ENCODE peak calls at places on chromosomes 12 and 14, in six cellular contexts. One of them, this sample, is unnamed. For H3K36me3, the result is how much of the 10 kb centered on the place peaks cover.

GRCh38 chr14:65414961-65415589 is 2.5 kb downstream of the FUT8 start:
- DNase-seq in hepatocyte: peak
- DNase-seq in PC-3: peak
- DNase-seq in heart left ventricle: no peak
- DNase-seq in psoas muscle: no peak
- DNase-seq in kidney: no peak
- DNase-seq in this sample: peak

GRCh38 chr12:132481345-132481744 is 8.6 kb upstream of the FBRSL1 start:
- DNase-seq in hepatocyte: no peak
- DNase-seq in PC-3: no peak
- DNase-seq in heart left ventricle: no peak
- DNase-seq in psoas muscle: peak
- DNase-seq in kidney: peak
- DNase-seq in this sample: no peak

GRCh38 chr14:40417777-40418401 is 985.7 kb upstream of the FBXO33 start:
- DNase-seq in hepatocyte: peak
- DNase-seq in PC-3: peak
- DNase-seq in heart left ventricle: no peak
- DNase-seq in psoas muscle: no peak
- DNase-seq in kidney: no peak
- DNase-seq in this sample: no peak

GRCh38 chr14:22002860-22003284 is 329.3 kb upstream of the OR4E1 start:
- DNase-seq in hepatocyte: peak
- DNase-seq in PC-3: peak
- DNase-seq in heart left ventricle: no peak
- DNase-seq in psoas muscle: peak
- DNase-seq in kidney: no peak
- DNase-seq in this sample: no peak

GRCh38 chr12:112275211-112275610 is 107.0 kb downstream of the HECTD4 start:
- DNase-seq in hepatocyte: peak
- DNase-seq in PC-3: no peak
- DNase-seq in heart left ventricle: no peak
- DNase-seq in psoas muscle: no peak
- DNase-seq in kidney: no peak
- DNase-seq in this sample: no peak

GRCh38 chr12:12008931-12009611 is 61.7 kb upstream of the BCL2L14 start:
- DNase-seq in hepatocyte: no peak
- DNase-seq in PC-3: peak
- DNase-seq in heart left ventricle: no peak
- DNase-seq in psoas muscle: no peak
- DNase-seq in kidney: no peak
- DNase-seq in this sample: no peak

GRCh38 chr12:106973545-106973944 is 13.4 kb downstream of the MTERF2 start:
- DNase-seq in hepatocyte: no peak
- DNase-seq in PC-3: no peak
- DNase-seq in heart left ventricle: no peak
- DNase-seq in psoas muscle: no peak
- DNase-seq in kidney: no peak
- DNase-seq in this sample: no peak

GRCh38 chr14:65287264-65288131 is 125.0 kb upstream of the FUT8 start:
- DNase-seq in hepatocyte: no peak
- DNase-seq in PC-3: no peak
- DNase-seq in heart left ventricle: peak
- DNase-seq in psoas muscle: no peak
- DNase-seq in kidney: no peak
- DNase-seq in this sample: no peak

GRCh38 chr12:40834321-40834720 is 142.1 kb downstream of the CNTN1 start:
- DNase-seq in hepatocyte: no peak
- DNase-seq in PC-3: no peak
- DNase-seq in heart left ventricle: no peak
- DNase-seq in psoas muscle: no peak
- DNase-seq in kidney: no peak
- DNase-seq in this sample: no peak

GRCh38 chr14:61461808-61462275 is 140.5 kb downstream of the PRKCH start:
- DNase-seq in hepatocyte: peak
- DNase-seq in PC-3: peak
- DNase-seq in heart left ventricle: no peak
- DNase-seq in psoas muscle: no peak
- DNase-seq in kidney: no peak
- DNase-seq in this sample: peak

GRCh38 chr14:93986972-93987371 is 10.1 kb upstream of the CCDC197 start:
- DNase-seq in hepatocyte: no peak
- DNase-seq in PC-3: no peak
- DNase-seq in heart left ventricle: no peak
- DNase-seq in psoas muscle: peak
- DNase-seq in kidney: no peak
- DNase-seq in this sample: peak

GRCh38 chr12:27733052-27733656 is 22.5 kb downstream of the MRPS35 start:
- DNase-seq in hepatocyte: peak
- DNase-seq in PC-3: peak
- DNase-seq in heart left ventricle: no peak
- DNase-seq in psoas muscle: no peak
- DNase-seq in kidney: no peak
- DNase-seq in this sample: no peak

GRCh38 chr14:26190644-26191043 is 407.2 kb downstream of the NOVA1 start:
- DNase-seq in hepatocyte: no peak
- DNase-seq in PC-3: peak
- DNase-seq in heart left ventricle: no peak
- DNase-seq in psoas muscle: no peak
- DNase-seq in kidney: no peak
- DNase-seq in this sample: no peak

GRCh38 chr14:75946785-75947184 is 35.0 kb downstream of the TGFB3 start:
- DNase-seq in hepatocyte: no peak
- DNase-seq in PC-3: no peak
- DNase-seq in heart left ventricle: no peak
- DNase-seq in psoas muscle: no peak
- DNase-seq in kidney: no peak
- DNase-seq in this sample: no peak

GRCh38 chr12:12278899-12279298 is 12.1 kb upstream of the LRP6 start:
- DNase-seq in hepatocyte: no peak
- DNase-seq in PC-3: no peak
- DNase-seq in heart left ventricle: no peak
- DNase-seq in psoas muscle: no peak
- DNase-seq in kidney: no peak
- DNase-seq in this sample: no peak

GRCh38 chr12:47135578-47135977 is 55.8 kb upstream of the AMIGO2 start:
- DNase-seq in hepatocyte: no peak
- DNase-seq in PC-3: no peak
- DNase-seq in heart left ventricle: no peak
- DNase-seq in psoas muscle: no peak
- DNase-seq in kidney: no peak
- DNase-seq in this sample: no peak

GRCh38 chr14:99862111-99862510 is 68.9 kb downstream of the EML1 start:
- DNase-seq in hepatocyte: no peak
- DNase-seq in PC-3: no peak
- DNase-seq in heart left ventricle: no peak
- DNase-seq in psoas muscle: no peak
- DNase-seq in kidney: no peak
- DNase-seq in this sample: no peak

GRCh38 chr12:122133192-122133950 is 40.6 kb downstream of the IL31 start:
- DNase-seq in hepatocyte: no peak
- DNase-seq in PC-3: no peak
- DNase-seq in heart left ventricle: no peak
- DNase-seq in psoas muscle: no peak
- DNase-seq in kidney: no peak
- DNase-seq in this sample: peak

DNA sequence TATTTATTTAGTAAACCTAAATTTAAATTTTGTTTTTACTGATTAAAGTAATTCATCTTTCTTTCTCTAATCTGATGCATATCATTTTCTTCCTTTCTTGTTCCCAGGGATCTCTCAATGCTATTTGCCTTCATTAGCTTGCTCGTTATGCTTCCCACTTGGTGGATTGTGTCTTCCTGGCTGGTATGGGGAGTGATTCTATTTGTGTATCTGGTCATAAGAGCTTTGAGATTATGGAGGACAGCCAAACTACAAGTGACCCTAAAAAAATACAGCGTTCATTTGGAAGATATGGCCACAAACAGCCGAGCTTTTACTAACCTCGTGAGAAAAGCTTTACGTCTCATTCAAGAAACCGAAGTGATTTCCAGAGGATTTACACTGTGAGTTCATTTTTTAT is 48.6 kb downstream of the VEZT start:
- DNase-seq in hepatocyte: no peak
- DNase-seq in PC-3: no peak
- DNase-seq in heart left ventricle: no peak
- DNase-seq in psoas muscle: no peak
- DNase-seq in kidney: no peak
- DNase-seq in this sample: no peak
- H3K36me3 ChIP-seq in hepatocyte: under half
- H3K36me3 ChIP-seq in PC-3: half or more
- H3K36me3 ChIP-seq in heart left ventricle: half or more
- H3K36me3 ChIP-seq in psoas muscle: half or more
- H3K36me3 ChIP-seq in kidney: under half
- H3K36me3 ChIP-seq in this sample: under half

GRCh38 chr14:103684471-103684870 is 30.8 kb downstream of the XRCC3 start:
- DNase-seq in hepatocyte: no peak
- DNase-seq in PC-3: no peak
- DNase-seq in heart left ventricle: peak
- DNase-seq in psoas muscle: no peak
- DNase-seq in kidney: no peak
- DNase-seq in this sample: no peak
- H3K36me3 ChIP-seq in hepatocyte: under half
- H3K36me3 ChIP-seq in PC-3: half or more
- H3K36me3 ChIP-seq in heart left ventricle: half or more
- H3K36me3 ChIP-seq in psoas muscle: half or more
- H3K36me3 ChIP-seq in kidney: under half
- H3K36me3 ChIP-seq in this sample: half or more

DNA sequence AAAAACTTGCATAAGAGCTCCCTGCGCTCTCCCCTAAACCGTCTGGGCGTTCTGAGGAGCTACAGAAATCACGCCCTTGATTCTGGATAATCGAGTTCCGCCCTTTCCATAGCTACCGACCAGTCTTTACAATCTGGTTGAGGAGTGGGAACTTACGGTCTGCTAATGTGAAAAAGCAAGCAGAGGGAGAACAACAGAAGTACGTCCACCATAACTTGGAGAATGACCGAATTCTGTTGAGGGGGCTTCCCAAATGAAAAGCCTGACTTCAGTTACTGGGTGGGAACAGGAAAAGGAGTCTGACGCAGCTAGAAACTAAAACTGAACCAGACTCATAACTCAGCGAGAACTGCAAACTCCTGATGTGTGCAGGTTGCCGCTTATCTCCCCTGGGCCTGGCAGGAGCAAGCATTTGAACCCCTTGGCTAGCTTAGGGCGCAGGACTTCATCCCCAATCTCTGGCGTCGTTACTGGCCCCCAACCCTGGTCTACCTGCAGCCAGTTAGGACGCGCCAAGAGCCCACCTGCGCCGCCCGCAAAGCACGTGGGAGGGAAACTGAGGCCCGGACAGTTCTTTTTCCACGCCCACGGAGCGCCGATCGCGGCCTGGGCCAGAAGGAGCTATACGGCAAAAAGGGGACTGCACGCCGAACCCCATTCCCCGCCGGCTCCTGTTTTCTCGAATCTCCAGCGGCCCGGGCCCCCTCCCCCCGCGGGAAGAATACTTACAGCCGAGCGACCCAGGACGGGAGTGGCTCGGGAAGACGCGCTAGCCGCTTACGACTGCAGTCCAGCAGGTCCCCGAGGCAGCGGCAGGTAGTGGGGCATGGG is 818 bp downstream of the LRIG3 start:
- DNase-seq in hepatocyte: peak
- DNase-seq in PC-3: peak
- DNase-seq in heart left ventricle: peak
- DNase-seq in psoas muscle: no peak
- DNase-seq in kidney: no peak
- DNase-seq in this sample: no peak
- H3K36me3 ChIP-seq in hepatocyte: under half
- H3K36me3 ChIP-seq in PC-3: under half
- H3K36me3 ChIP-seq in heart left ventricle: under half
- H3K36me3 ChIP-seq in psoas muscle: under half
- H3K36me3 ChIP-seq in kidney: under half
- H3K36me3 ChIP-seq in this sample: under half

GRCh38 chr12:6771091-6771495 is 1.2 kb upstream of the LAG3 start:
- DNase-seq in hepatocyte: no peak
- DNase-seq in PC-3: no peak
- DNase-seq in heart left ventricle: no peak
- DNase-seq in psoas muscle: no peak
- DNase-seq in kidney: no peak
- DNase-seq in this sample: peak
- H3K36me3 ChIP-seq in hepatocyte: under half
- H3K36me3 ChIP-seq in PC-3: under half
- H3K36me3 ChIP-seq in heart left ventricle: under half
- H3K36me3 ChIP-seq in psoas muscle: under half
- H3K36me3 ChIP-seq in kidney: under half
- H3K36me3 ChIP-seq in this sample: under half

DNA sequence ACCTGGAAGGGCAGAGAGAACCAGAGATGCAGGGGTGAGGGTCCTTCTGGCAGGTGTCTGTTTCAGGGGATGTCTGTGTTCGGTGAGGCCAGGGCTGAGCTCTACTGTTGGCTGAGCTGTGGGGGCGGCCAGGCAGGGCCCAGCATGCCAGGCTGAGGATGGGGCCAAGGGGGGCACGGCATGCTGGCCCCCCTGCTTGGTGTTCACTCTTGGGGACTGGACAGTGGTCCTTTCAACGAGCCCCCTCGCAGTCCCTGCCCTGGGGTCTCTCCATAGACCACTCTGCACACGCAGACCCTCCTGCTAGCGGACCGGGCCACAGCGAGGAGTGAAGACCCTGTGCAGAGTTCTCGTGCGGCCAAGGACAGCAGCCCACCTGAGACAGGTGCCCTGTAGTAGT is 56.3 kb downstream of the KIF26A start:
- DNase-seq in hepatocyte: no peak
- DNase-seq in PC-3: no peak
- DNase-seq in heart left ventricle: no peak
- DNase-seq in psoas muscle: no peak
- DNase-seq in kidney: no peak
- DNase-seq in this sample: no peak
- H3K36me3 ChIP-seq in hepatocyte: under half
- H3K36me3 ChIP-seq in PC-3: under half
- H3K36me3 ChIP-seq in heart left ventricle: under half
- H3K36me3 ChIP-seq in psoas muscle: under half
- H3K36me3 ChIP-seq in kidney: under half
- H3K36me3 ChIP-seq in this sample: under half

GRCh38 chr14:53695692-53696091 is 260.9 kb downstream of the BMP4 start:
- DNase-seq in hepatocyte: no peak
- DNase-seq in PC-3: no peak
- DNase-seq in heart left ventricle: no peak
- DNase-seq in psoas muscle: no peak
- DNase-seq in kidney: no peak
- DNase-seq in this sample: no peak
- H3K36me3 ChIP-seq in hepatocyte: under half
- H3K36me3 ChIP-seq in PC-3: under half
- H3K36me3 ChIP-seq in heart left ventricle: under half
- H3K36me3 ChIP-seq in psoas muscle: under half
- H3K36me3 ChIP-seq in kidney: under half
- H3K36me3 ChIP-seq in this sample: under half

GRCh38 chr14:52723514-52724359 is 6.2 kb upstream of the STYX start:
- DNase-seq in hepatocyte: no peak
- DNase-seq in PC-3: no peak
- DNase-seq in heart left ventricle: no peak
- DNase-seq in psoas muscle: no peak
- DNase-seq in kidney: no peak
- DNase-seq in this sample: no peak
- H3K36me3 ChIP-seq in hepatocyte: under half
- H3K36me3 ChIP-seq in PC-3: half or more
- H3K36me3 ChIP-seq in heart left ventricle: half or more
- H3K36me3 ChIP-seq in psoas muscle: half or more
- H3K36me3 ChIP-seq in kidney: under half
- H3K36me3 ChIP-seq in this sample: under half